ENCODE peak calls at places on chromosome 15, in seven cellular contexts. C is GM19239; Z is stimulated activated CD4-positive, alpha-beta T cell treated with anti-CD3 and anti-CD28 coated beads, TNF-alpha, amount 100 ng/mL, for 24 hours; S is AG04450; G is left cardiac atrium; F is lung; X is brain microvascular endothelial cell. Q is an unnamed sample.

GRCh38 chr15:48556159-48556897 is 89.2 kb downstream of the FBN1 start:
- DNase-seq in C (no peak), Z (no peak), S (no peak), G (no peak), F (no peak), X (no peak), Q (no peak)

GRCh38 chr15:29805043-29805707 is 17.1 kb downstream of the TJP1 start:
- DNase-seq in C (no peak), Z (no peak), S (peak), G (no peak), F (no peak), X (peak), Q (no peak)

GRCh38 chr15:79089331-79089889 is 1.2 kb downstream of the RASGRF1 start:
- DNase-seq in C (no peak), Z (no peak), S (no peak), G (no peak), F (no peak), X (no peak), Q (no peak)

GRCh38 chr15:38600241-38600640 is 35.6 kb upstream of the RASGRP1 start:
- DNase-seq in C (no peak), Z (no peak), S (no peak), G (no peak), F (no peak), X (no peak), Q (no peak)

GRCh38 chr15:42736178-42736792 is 643 bp downstream of the CDAN1 start:
- DNase-seq in C (peak), Z (no peak), S (no peak), G (peak), F (no peak), X (no peak), Q (peak)

GRCh38 chr15:64093627-64094417 is at the start of gene CIAO2A:
- DNase-seq in C (peak), Z (peak), S (peak), G (peak), F (peak), X (peak), Q (peak)

GRCh38 chr15:70475439-70475781 is 287.9 kb downstream of the UACA start:
- DNase-seq in C (no peak), Z (no peak), S (no peak), G (no peak), F (no peak), X (no peak), Q (no peak)

GRCh38 chr15:91385301-91385700 is 285.2 kb downstream of the SV2B start:
- DNase-seq in C (no peak), Z (no peak), S (no peak), G (no peak), F (no peak), X (no peak), Q (no peak)

GRCh38 chr15:63948436-63948835 is 97.8 kb downstream of the DAPK2 start:
- DNase-seq in C (no peak), Z (no peak), S (no peak), G (no peak), F (no peak), X (no peak), Q (no peak)

GRCh38 chr15:45197512-45197911 is 9.7 kb upstream of the SHF start:
- DNase-seq in C (no peak), Z (no peak), S (no peak), G (no peak), F (no peak), X (no peak), Q (no peak)

GRCh38 chr15:52308446-52309153 is 13.0 kb upstream of the MYO5C start:
- DNase-seq in C (no peak), Z (no peak), S (no peak), G (no peak), F (no peak), X (no peak), Q (no peak)

GRCh38 chr15:52103217-52104207 is 9.1 kb downstream of the BCL2L10 start:
- DNase-seq in C (no peak), Z (no peak), S (peak), G (peak), F (peak), X (peak), Q (no peak)

GRCh38 chr15:60116456-60117089 is 112.5 kb downstream of the FOXB1 start:
- DNase-seq in C (no peak), Z (no peak), S (no peak), G (no peak), F (no peak), X (no peak), Q (no peak)

GRCh38 chr15:38050529-38050928 is 116.1 kb downstream of the TMCO5A start:
- DNase-seq in C (no peak), Z (no peak), S (no peak), G (no peak), F (no peak), X (no peak), Q (no peak)

GRCh38 chr15:82135645-82136044 is 89.8 kb upstream of the MEX3B start:
- DNase-seq in C (no peak), Z (no peak), S (no peak), G (no peak), F (no peak), X (peak), Q (no peak)

GRCh38 chr15:84883433-84883832 is 1.0 kb upstream of the SLC28A1 start:
- DNase-seq in C (no peak), Z (no peak), S (no peak), G (no peak), F (no peak), X (peak), Q (no peak)

GRCh38 chr15:89556413-89557262 is 18.6 kb upstream of the TICRR start:
- DNase-seq in C (peak), Z (no peak), S (peak), G (peak), F (peak), X (peak), Q (no peak)

GRCh38 chr15:89002281-89002761 is 85.9 kb upstream of the ABHD2 start:
- DNase-seq in C (no peak), Z (no peak), S (peak), G (no peak), F (no peak), X (peak), Q (no peak)

GRCh38 chr15:84633311-84634227 is 20.5 kb downstream of the WDR73 start:
- DNase-seq in C (peak), Z (peak), S (no peak), G (peak), F (peak), X (peak), Q (peak)

GRCh38 chr15:83769411-83769960 is 115.6 kb downstream of the ADAMTSL3 start:
- DNase-seq in C (no peak), Z (no peak), S (no peak), G (no peak), F (no peak), X (no peak), Q (no peak)

GRCh38 chr15:89379818-89380217 is 45.2 kb upstream of the POLG start:
- DNase-seq in C (no peak), Z (no peak), S (no peak), G (no peak), F (no peak), X (no peak), Q (no peak)

GRCh38 chr15:87213646-87214045 is 1042.9 kb downstream of the NTRK3 start:
- DNase-seq in C (no peak), Z (no peak), S (no peak), G (peak), F (no peak), X (no peak), Q (no peak)

GRCh38 chr15:89828324-89829145 is 13.9 kb upstream of the ANPEP start:
- DNase-seq in C (no peak), Z (no peak), S (no peak), G (peak), F (peak), X (peak), Q (no peak)

GRCh38 chr15:100959066-100960050 is 40.2 kb downstream of the LRRK1 start:
- DNase-seq in C (no peak), Z (no peak), S (no peak), G (no peak), F (no peak), X (no peak), Q (no peak)

GRCh38 chr15:50227076-50227475 is 38.5 kb downstream of the HDC start:
- DNase-seq in C (no peak), Z (no peak), S (peak), G (no peak), F (no peak), X (peak), Q (no peak)

GRCh38 chr15:65945616-65946015 is 76.3 kb downstream of the RAB11A start:
- DNase-seq in C (no peak), Z (no peak), S (no peak), G (no peak), F (no peak), X (no peak), Q (no peak)

GRCh38 chr15:41777421-41777973 is 3.2 kb downstream of the MAPKBP1 start:
- DNase-seq in C (no peak), Z (no peak), S (no peak), G (no peak), F (no peak), X (no peak), Q (no peak)

Q was measured in GM12892.